ENCODE peak calls at places on chromosomes 1 and 21, in four cellular contexts. One of them, this sample, is unnamed.

GRCh38 chr1:33224166-33224707 is 32.1 kb upstream of the ZNF362 start:
- DNase-seq in IMR-90: no peak
- DNase-seq in fibroblast of lung: no peak
- DNase-seq in HepG2: no peak
- DNase-seq in this sample: no peak

GRCh38 chr1:179599623-179600249 is 8.1 kb downstream of the TDRD5 start:
- DNase-seq in HepG2: peak
- DNase-seq in IMR-90: peak
- DNase-seq in fibroblast of lung: peak
- DNase-seq in this sample: peak

GRCh38 chr1:24566266-24566867 is 10.5 kb downstream of the NCMAP start:
- DNase-seq in HepG2: no peak
- DNase-seq in fibroblast of lung: peak
- DNase-seq in IMR-90: peak
- DNase-seq in this sample: no peak

GRCh38 chr1:44072204-44072603 is 40.9 kb upstream of the SLC6A9 start:
- DNase-seq in IMR-90: peak
- DNase-seq in HepG2: no peak
- DNase-seq in fibroblast of lung: peak
- DNase-seq in this sample: no peak

GRCh38 chr21:33059319-33059894 is 10.5 kb upstream of the OLIG1 start:
- DNase-seq in fibroblast of lung: no peak
- DNase-seq in HepG2: peak
- DNase-seq in IMR-90: no peak
- DNase-seq in this sample: peak

GRCh38 chr1:228555074-228555989 is 68.2 kb downstream of the RNF187 start:
- DNase-seq in HepG2: peak
- DNase-seq in fibroblast of lung: no peak
- DNase-seq in IMR-90: no peak
- DNase-seq in this sample: no peak

GRCh38 chr1:112522621-112523020 is 13.9 kb downstream of the WNT2B start:
- DNase-seq in IMR-90: peak
- DNase-seq in fibroblast of lung: peak
- DNase-seq in HepG2: no peak
- DNase-seq in this sample: peak

GRCh38 chr1:40774266-40774998 is 9.2 kb upstream of the KCNQ4 start:
- DNase-seq in IMR-90: peak
- DNase-seq in HepG2: peak
- DNase-seq in fibroblast of lung: peak
- DNase-seq in this sample: peak

GRCh38 chr21:29805110-29805509 is 134.7 kb downstream of the GRIK1 start:
- DNase-seq in fibroblast of lung: no peak
- DNase-seq in IMR-90: no peak
- DNase-seq in HepG2: no peak
- DNase-seq in this sample: peak

GRCh38 chr1:230384380-230385172 is 41.6 kb downstream of the PGBD5 start:
- DNase-seq in HepG2: no peak
- DNase-seq in fibroblast of lung: no peak
- DNase-seq in IMR-90: no peak
- DNase-seq in this sample: no peak

GRCh38 chr1:70779571-70779970 is 268.0 kb downstream of the PTGER3 start:
- DNase-seq in IMR-90: peak
- DNase-seq in fibroblast of lung: peak
- DNase-seq in HepG2: no peak
- DNase-seq in this sample: no peak

GRCh38 chr1:154577346-154578057 is 9.9 kb downstream of the CHRNB2 start:
- DNase-seq in IMR-90: no peak
- DNase-seq in HepG2: no peak
- DNase-seq in fibroblast of lung: no peak
- DNase-seq in this sample: no peak

GRCh38 chr1:64748222-64748621 is 3.3 kb downstream of the RAVER2 start:
- DNase-seq in HepG2: no peak
- DNase-seq in fibroblast of lung: no peak
- DNase-seq in IMR-90: no peak
- DNase-seq in this sample: no peak

GRCh38 chr21:17536381-17536780 is 23.5 kb downstream of the CXADR start:
- DNase-seq in HepG2: no peak
- DNase-seq in IMR-90: no peak
- DNase-seq in fibroblast of lung: no peak
- DNase-seq in this sample: no peak

GRCh38 chr21:28636988-28637691 is 355.5 kb downstream of the LTN1 start:
- DNase-seq in IMR-90: peak
- DNase-seq in fibroblast of lung: peak
- DNase-seq in HepG2: no peak
- DNase-seq in this sample: no peak

GRCh38 chr1:237104096-237104495 is 62.1 kb downstream of the RYR2 start:
- DNase-seq in IMR-90: no peak
- DNase-seq in HepG2: no peak
- DNase-seq in fibroblast of lung: no peak
- DNase-seq in this sample: no peak

GRCh38 chr1:44609412-44609767 is 64.9 kb downstream of the TMEM53 start:
- DNase-seq in HepG2: peak
- DNase-seq in IMR-90: peak
- DNase-seq in fibroblast of lung: peak
- DNase-seq in this sample: peak

GRCh38 chr1:231844986-231845502 is 218.5 kb downstream of the DISC1 start:
- DNase-seq in fibroblast of lung: peak
- DNase-seq in IMR-90: peak
- DNase-seq in HepG2: no peak
- DNase-seq in this sample: no peak

GRCh38 chr21:43333301-43334062 is 93.4 kb downstream of the SIK1 start:
- DNase-seq in fibroblast of lung: peak
- DNase-seq in HepG2: peak
- DNase-seq in IMR-90: peak
- DNase-seq in this sample: peak

GRCh38 chr1:29388884-29389283 is 152.6 kb downstream of the PTPRU start:
- DNase-seq in HepG2: peak
- DNase-seq in fibroblast of lung: no peak
- DNase-seq in IMR-90: no peak
- DNase-seq in this sample: no peak

GRCh38 chr1:34970220-34970735 is 14.9 kb downstream of the TMEM35B start:
- DNase-seq in IMR-90: no peak
- DNase-seq in fibroblast of lung: peak
- DNase-seq in HepG2: no peak
- DNase-seq in this sample: no peak

GRCh38 chr1:204288061-204288588 is 71.6 kb downstream of the PLEKHA6 start:
- DNase-seq in fibroblast of lung: peak
- DNase-seq in IMR-90: no peak
- DNase-seq in HepG2: peak
- DNase-seq in this sample: peak

GRCh38 chr1:205922314-205922713 is 20.9 kb downstream of the SLC26A9 start:
- DNase-seq in IMR-90: no peak
- DNase-seq in fibroblast of lung: no peak
- DNase-seq in HepG2: no peak
- DNase-seq in this sample: no peak

GRCh38 chr21:33198346-33199135 is 31.2 kb upstream of the IFNAR2 start:
- DNase-seq in HepG2: no peak
- DNase-seq in IMR-90: peak
- DNase-seq in fibroblast of lung: peak
- DNase-seq in this sample: no peak

GRCh38 chr1:198462365-198463025 is 78.0 kb downstream of the ATP6V1G3 start:
- DNase-seq in IMR-90: peak
- DNase-seq in fibroblast of lung: peak
- DNase-seq in HepG2: no peak
- DNase-seq in this sample: no peak

GRCh38 chr1:229621663-229622062 is 4.3 kb downstream of the TAF5L start:
- DNase-seq in IMR-90: peak
- DNase-seq in HepG2: no peak
- DNase-seq in fibroblast of lung: peak
- DNase-seq in this sample: no peak

GRCh38 chr1:228697209-228698016 is 37.9 kb upstream of the RHOU start:
- DNase-seq in fibroblast of lung: peak
- DNase-seq in HepG2: peak
- DNase-seq in IMR-90: peak
- DNase-seq in this sample: peak

GRCh38 chr1:21046132-21046531 is 130.6 kb downstream of the EIF4G3 start:
- DNase-seq in fibroblast of lung: no peak
- DNase-seq in HepG2: no peak
- DNase-seq in IMR-90: no peak
- DNase-seq in this sample: no peak
- H3K4me2 ChIP-seq in fibroblast of lung: no peak
- H3K4me2 ChIP-seq in HepG2: no peak
- H3K4me2 ChIP-seq in IMR-90: no peak
- H3K4me2 ChIP-seq in this sample: no peak

DNA sequence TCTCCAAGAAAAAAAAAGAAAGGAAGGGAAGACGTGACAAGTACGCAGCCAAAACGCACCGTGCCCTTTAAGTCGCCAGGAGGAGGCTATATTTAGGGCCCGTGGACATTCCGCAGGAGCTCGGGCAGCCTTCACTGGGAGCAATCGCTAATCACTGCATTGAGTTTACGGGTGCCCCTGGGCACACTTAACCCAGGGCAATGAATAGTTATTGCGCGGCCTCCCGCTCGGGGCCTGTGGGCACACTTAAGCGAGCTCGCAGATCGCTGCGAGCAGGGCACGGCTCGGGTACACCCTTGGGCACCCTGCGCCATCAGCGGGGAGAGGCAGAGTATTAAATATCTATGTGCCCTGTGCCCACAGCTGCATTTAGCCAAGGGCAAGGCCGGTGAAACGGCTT is 52.0 kb upstream of the TARDBP start:
- DNase-seq in HepG2: no peak
- DNase-seq in fibroblast of lung: no peak
- DNase-seq in IMR-90: no peak
- DNase-seq in this sample: no peak
- H3K4me2 ChIP-seq in HepG2: no peak
- H3K4me2 ChIP-seq in fibroblast of lung: no peak
- H3K4me2 ChIP-seq in IMR-90: no peak
- H3K4me2 ChIP-seq in this sample: no peak

DNA sequence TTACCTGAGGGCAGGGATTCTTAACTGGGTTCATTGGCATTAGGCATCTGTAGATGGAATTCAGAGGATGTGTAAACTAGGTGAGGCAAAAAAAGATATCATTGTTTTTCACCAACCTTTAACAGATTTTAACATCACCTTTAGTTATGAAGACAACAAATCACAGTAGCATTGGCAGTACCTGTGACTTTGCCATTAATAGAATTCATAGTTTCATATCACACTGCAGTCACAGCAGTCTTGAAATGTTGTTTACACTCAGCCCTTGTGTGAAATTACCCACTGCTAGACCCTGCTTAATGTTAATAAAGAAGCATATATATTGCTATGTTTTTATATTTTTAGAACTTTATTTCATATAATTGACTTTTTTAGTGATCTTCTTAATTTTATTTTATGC is 1.7 kb upstream of the INAVA start:
- DNase-seq in IMR-90: no peak
- DNase-seq in HepG2: no peak
- DNase-seq in fibroblast of lung: no peak
- DNase-seq in this sample: no peak
- H3K4me2 ChIP-seq in IMR-90: no peak
- H3K4me2 ChIP-seq in HepG2: peak
- H3K4me2 ChIP-seq in fibroblast of lung: no peak
- H3K4me2 ChIP-seq in this sample: peak

GRCh38 chr1:51592711-51593110 is 24.2 kb upstream of the OSBPL9 start:
- DNase-seq in IMR-90: no peak
- DNase-seq in fibroblast of lung: no peak
- DNase-seq in HepG2: no peak
- DNase-seq in this sample: no peak
- H3K4me2 ChIP-seq in IMR-90: no peak
- H3K4me2 ChIP-seq in fibroblast of lung: no peak
- H3K4me2 ChIP-seq in HepG2: no peak
- H3K4me2 ChIP-seq in this sample: no peak

GRCh38 chr1:234975941-234976871 is 152.4 kb downstream of the TOMM20 start:
- DNase-seq in fibroblast of lung: no peak
- DNase-seq in IMR-90: no peak
- DNase-seq in HepG2: peak
- DNase-seq in this sample: no peak
- H3K4me2 ChIP-seq in fibroblast of lung: no peak
- H3K4me2 ChIP-seq in IMR-90: no peak
- H3K4me2 ChIP-seq in HepG2: peak
- H3K4me2 ChIP-seq in this sample: peak

GRCh38 chr1:46130144-46130543 is 2.3 kb downstream of the PIK3R3 start:
- DNase-seq in fibroblast of lung: no peak
- DNase-seq in IMR-90: no peak
- DNase-seq in HepG2: no peak
- DNase-seq in this sample: no peak

GRCh38 chr1:46131093-46131492 is 1.3 kb downstream of the PIK3R3 start:
- DNase-seq in IMR-90: peak
- DNase-seq in HepG2: no peak
- DNase-seq in fibroblast of lung: no peak
- DNase-seq in this sample: no peak

GRCh38 chr1:46133181-46133658 is 791 bp upstream of the PIK3R3 start:
- DNase-seq in HepG2: no peak
- DNase-seq in IMR-90: no peak
- DNase-seq in fibroblast of lung: no peak
- DNase-seq in this sample: no peak

GRCh38 chr1:46132529-46133180 is at the start of gene PIK3R3:
- DNase-seq in HepG2: peak
- DNase-seq in fibroblast of lung: peak
- DNase-seq in IMR-90: peak
- DNase-seq in this sample: peak

GRCh38 chr1:46131727-46132528 is 501 bp downstream of the PIK3R3 start:
- DNase-seq in HepG2: no peak
- DNase-seq in IMR-90: peak
- DNase-seq in fibroblast of lung: peak
- DNase-seq in this sample: peak
- H3K4me2 ChIP-seq in HepG2: peak
- H3K4me2 ChIP-seq in IMR-90: peak
- H3K4me2 ChIP-seq in fibroblast of lung: peak
- H3K4me2 ChIP-seq in this sample: peak